ENCODE peak calls at places on chromosomes 3 and 15, in eight cellular contexts. R is A549, H is HFFc6, L is foreskin fibroblast, K is RWPE1, Z is AG04450, D is endothelial cell, V is AG09309. P is an unnamed sample.

GRCh38 chr15:31336943-31337295 is 10.3 kb downstream of the KLF13 start:
- DNase-seq in D (no peak), R (no peak), Z (no peak), L (no peak), V (no peak), H (no peak), K (no peak), P (no peak)

GRCh38 chr3:71185733-71186455 is 397.6 kb downstream of the FOXP1 start:
- DNase-seq in H (peak), V (no peak), K (peak), D (no peak), R (no peak), Z (no peak), L (peak), P (no peak)

GRCh38 chr3:178117641-178118040 is 418.6 kb upstream of the KCNMB2 start:
- DNase-seq in H (no peak), Z (no peak), R (no peak), L (no peak), K (no peak), D (no peak), V (no peak), P (no peak)

GRCh38 chr15:99963096-99963825 is 230.0 kb upstream of the LYSMD4 start:
- DNase-seq in D (no peak), L (no peak), R (no peak), H (no peak), V (peak), K (peak), Z (no peak), P (no peak)

GRCh38 chr15:81054236-81054635 is 53.5 kb downstream of the TLNRD1 start:
- DNase-seq in K (no peak), L (peak), Z (no peak), D (no peak), V (peak), H (peak), R (no peak), P (peak)

GRCh38 chr15:69893863-69894262 is 203.9 kb downstream of the TLE3 start:
- DNase-seq in L (peak), R (no peak), Z (no peak), D (peak), V (peak), K (no peak), H (peak), P (no peak)

GRCh38 chr3:11199902-11200678 is 45.8 kb downstream of the HRH1 start:
- DNase-seq in Z (no peak), V (no peak), D (no peak), L (no peak), H (no peak), R (no peak), K (no peak), P (no peak)

GRCh38 chr3:14153663-14154062 is 24.7 kb downstream of the XPC start:
- DNase-seq in R (no peak), D (no peak), Z (no peak), H (no peak), V (no peak), K (no peak), L (no peak), P (no peak)

GRCh38 chr3:55485208-55485791 is 1.8 kb downstream of the WNT5A start:
- DNase-seq in R (peak), H (peak), K (no peak), V (no peak), D (peak), Z (no peak), L (peak), P (no peak)

GRCh38 chr15:58962662-58963565 is 24.5 kb upstream of the RNF111 start:
- DNase-seq in Z (no peak), L (no peak), H (no peak), R (no peak), V (no peak), K (peak), D (no peak), P (no peak)

GRCh38 chr3:115615001-115615447 is 8.3 kb upstream of the GAP43 start:
- DNase-seq in V (no peak), Z (no peak), L (peak), H (no peak), R (no peak), K (peak), D (no peak), P (no peak)

GRCh38 chr3:42739401-42740158 is 33.5 kb downstream of the CCDC13 start:
- DNase-seq in D (peak), R (no peak), V (no peak), K (no peak), L (no peak), H (no peak), Z (no peak), P (no peak)

GRCh38 chr3:154657265-154657664 is 227.3 kb upstream of the GPR149 start:
- DNase-seq in D (no peak), R (no peak), L (no peak), K (no peak), V (no peak), H (no peak), Z (no peak), P (no peak)

DNA sequence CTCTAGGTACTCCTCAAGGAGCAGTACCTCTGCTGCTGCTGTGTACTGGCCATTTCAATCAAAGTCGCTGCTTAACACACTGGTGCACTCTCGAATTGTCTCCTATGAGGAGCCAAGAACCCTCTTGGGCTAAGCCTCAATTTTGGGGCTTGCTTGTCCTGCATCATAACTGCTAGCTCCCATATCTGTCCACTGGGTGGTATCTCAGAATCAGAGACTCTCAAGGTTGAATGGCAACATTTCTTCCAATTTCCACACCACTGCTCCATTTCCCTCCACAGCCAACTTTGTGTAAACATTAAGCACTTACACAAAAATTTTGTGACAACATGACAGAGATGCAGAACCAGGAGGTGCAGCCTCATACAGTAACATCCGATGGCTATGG is 82.4 kb downstream of the XXYLT1 start:
- DNase-seq in K (no peak), V (no peak), H (peak), R (no peak), Z (no peak), L (peak), D (no peak), P (no peak)
- TF ChIP-seq CTCF in K (no peak), V (peak), H (peak), R (no peak), Z (peak), L (peak), D (no peak), P (peak)

GRCh38 chr15:78641876-78642275 is 866 bp upstream of the CHRNB4 start:
- DNase-seq in R (no peak), Z (no peak), D (no peak), H (no peak), L (no peak), K (no peak), V (no peak), P (no peak)

GRCh38 chr15:78642341-78642740 is 1.3 kb upstream of the CHRNB4 start:
- DNase-seq in D (no peak), K (no peak), Z (no peak), H (no peak), L (no peak), R (no peak), V (no peak), P (no peak)

GRCh38 chr15:78640527-78640839 is 527 bp downstream of the CHRNB4 start:
- DNase-seq in R (no peak), D (no peak), Z (no peak), K (no peak), L (no peak), H (no peak), V (no peak), P (no peak)

GRCh38 chr15:78638658-78639314 is 2.2 kb downstream of the CHRNB4 start:
- DNase-seq in H (peak), L (peak), V (no peak), D (peak), Z (no peak), R (peak), K (peak), P (no peak)

GRCh38 chr15:78640840-78641733 is at the start of gene CHRNB4:
- DNase-seq in V (no peak), L (no peak), K (peak), Z (no peak), D (peak), H (no peak), R (peak), P (no peak)
- TF ChIP-seq CTCF in V (no peak), L (no peak), K (no peak), Z (no peak), D (no peak), H (no peak), R (no peak), P (no peak)

GRCh38 chr3:164390046-164390445 is 688.2 kb downstream of the SI start:
- DNase-seq in Z (no peak), L (no peak), K (no peak), H (no peak), D (no peak), R (no peak), V (no peak), P (no peak)
- TF ChIP-seq CTCF in Z (no peak), L (no peak), K (peak), H (peak), D (peak), R (no peak), V (no peak), P (no peak)

GRCh38 chr3:50292159-50292923 is at the start of gene IFRD2:
- DNase-seq in Z (peak), L (peak), D (peak), V (peak), K (peak), R (peak), H (peak), P (peak)
- TF ChIP-seq CTCF in Z (no peak), L (no peak), D (no peak), V (no peak), K (no peak), R (no peak), H (no peak), P (no peak)

GRCh38 chr3:4071481-4072184 is 231.5 kb upstream of the SETMAR start:
- DNase-seq in Z (no peak), R (no peak), V (no peak), L (no peak), K (no peak), H (no peak), D (peak), P (no peak)
- TF ChIP-seq CTCF in Z (no peak), R (no peak), V (no peak), L (no peak), K (no peak), H (no peak), D (no peak), P (no peak)

GRCh38 chr3:64717872-64718613 is 30.2 kb upstream of the ADAMTS9 start:
- DNase-seq in K (no peak), Z (no peak), D (no peak), R (no peak), L (no peak), H (no peak), V (no peak), P (no peak)
- TF ChIP-seq CTCF in K (no peak), Z (peak), D (peak), R (peak), L (peak), H (peak), V (peak), P (peak)

GRCh38 chr15:76514292-76514691 is 177.7 kb downstream of the ISL2 start:
- DNase-seq in H (no peak), Z (no peak), K (no peak), V (no peak), D (no peak), L (no peak), R (no peak), P (no peak)
- TF ChIP-seq CTCF in H (no peak), Z (no peak), K (no peak), V (no peak), D (no peak), L (no peak), R (no peak), P (no peak)

GRCh38 chr3:152910211-152910610 is 75.3 kb downstream of the P2RY1 start:
- DNase-seq in Z (no peak), L (no peak), H (no peak), V (no peak), R (no peak), K (no peak), D (no peak), P (no peak)
- TF ChIP-seq CTCF in Z (no peak), L (no peak), H (no peak), V (no peak), R (no peak), K (no peak), D (no peak), P (no peak)

GRCh38 chr3:126399756-126400155 is 5.0 kb downstream of the CFAP100 start:
- DNase-seq in K (no peak), R (no peak), D (no peak), Z (no peak), V (no peak), L (no peak), H (no peak), P (no peak)
- TF ChIP-seq CTCF in K (no peak), R (no peak), D (no peak), Z (no peak), V (no peak), L (no peak), H (no peak), P (no peak)

P was measured in BJ.